ENCODE peak calls at places on chromosomes 6 and 20, in eight cellular contexts. Z is neuronal stem cell, B is endothelial cell of umbilical vein, C is H9, O is GM23248, F is HepG2, K is PC-3, W is GM12878. N is an unnamed sample.

GRCh38 chr6:34383171-34383631 is 9.3 kb downstream of the NUDT3 start:
- DNase-seq in F (peak), K (no peak), O (peak), Z (no peak), W (no peak), B (no peak), C (no peak), N (peak)

GRCh38 chr6:41659935-41660334 is 21.7 kb downstream of the MDFI start:
- DNase-seq in O (no peak), Z (no peak), W (no peak), K (no peak), F (no peak), B (no peak), C (no peak), N (no peak)

GRCh38 chr6:33620158-33620583 is 951 bp upstream of the ITPR3 start:
- DNase-seq in O (peak), Z (no peak), B (peak), K (peak), C (peak), W (no peak), F (no peak), N (no peak)

GRCh38 chr6:36679043-36679821 is 718 bp downstream of the CDKN1A start:
- DNase-seq in W (no peak), B (peak), F (peak), C (no peak), O (peak), Z (peak), K (peak), N (peak)

GRCh38 chr20:46350986-46351267 is 42.6 kb upstream of the CDH22 start:
- DNase-seq in W (no peak), K (no peak), F (no peak), O (no peak), B (no peak), C (peak), Z (peak), N (no peak)

GRCh38 chr20:53679597-53680309 is 86.1 kb upstream of the ZNF217 start:
- DNase-seq in K (no peak), W (no peak), C (no peak), O (no peak), Z (no peak), B (no peak), F (peak), N (no peak)

GRCh38 chr20:7085448-7085847 is 318.0 kb downstream of the BMP2 start:
- DNase-seq in B (peak), K (no peak), W (no peak), Z (no peak), O (no peak), F (no peak), C (no peak), N (peak)

GRCh38 chr6:82144852-82145332 is 102.7 kb downstream of the IBTK start:
- DNase-seq in K (peak), F (peak), B (peak), Z (no peak), C (no peak), O (peak), W (no peak), N (peak)

GRCh38 chr6:159970659-159971063 is 1.8 kb downstream of the IGF2R start:
- DNase-seq in K (no peak), Z (no peak), O (no peak), F (no peak), C (no peak), W (no peak), B (no peak), N (no peak)

GRCh38 chr20:48638546-48638945 is 189.3 kb downstream of the PREX1 start:
- DNase-seq in W (no peak), B (peak), O (peak), Z (no peak), K (peak), C (no peak), F (no peak), N (peak)

GRCh38 chr20:32535316-32535952 is 49.7 kb downstream of the NOL4L start:
- DNase-seq in O (no peak), W (no peak), C (no peak), Z (no peak), B (no peak), K (no peak), F (no peak), N (no peak)

GRCh38 chr20:32538526-32538918 is 46.6 kb downstream of the NOL4L start:
- DNase-seq in F (no peak), K (no peak), B (no peak), Z (no peak), W (no peak), C (peak), O (peak), N (no peak)

GRCh38 chr20:32535953-32536823 is 48.9 kb downstream of the NOL4L start:
- DNase-seq in B (no peak), C (peak), W (no peak), F (peak), O (peak), Z (peak), K (peak), N (no peak)

GRCh38 chr20:32537657-32538525 is 47.2 kb downstream of the NOL4L start:
- DNase-seq in O (no peak), K (no peak), Z (no peak), C (peak), B (no peak), W (no peak), F (no peak), N (no peak)

DNA sequence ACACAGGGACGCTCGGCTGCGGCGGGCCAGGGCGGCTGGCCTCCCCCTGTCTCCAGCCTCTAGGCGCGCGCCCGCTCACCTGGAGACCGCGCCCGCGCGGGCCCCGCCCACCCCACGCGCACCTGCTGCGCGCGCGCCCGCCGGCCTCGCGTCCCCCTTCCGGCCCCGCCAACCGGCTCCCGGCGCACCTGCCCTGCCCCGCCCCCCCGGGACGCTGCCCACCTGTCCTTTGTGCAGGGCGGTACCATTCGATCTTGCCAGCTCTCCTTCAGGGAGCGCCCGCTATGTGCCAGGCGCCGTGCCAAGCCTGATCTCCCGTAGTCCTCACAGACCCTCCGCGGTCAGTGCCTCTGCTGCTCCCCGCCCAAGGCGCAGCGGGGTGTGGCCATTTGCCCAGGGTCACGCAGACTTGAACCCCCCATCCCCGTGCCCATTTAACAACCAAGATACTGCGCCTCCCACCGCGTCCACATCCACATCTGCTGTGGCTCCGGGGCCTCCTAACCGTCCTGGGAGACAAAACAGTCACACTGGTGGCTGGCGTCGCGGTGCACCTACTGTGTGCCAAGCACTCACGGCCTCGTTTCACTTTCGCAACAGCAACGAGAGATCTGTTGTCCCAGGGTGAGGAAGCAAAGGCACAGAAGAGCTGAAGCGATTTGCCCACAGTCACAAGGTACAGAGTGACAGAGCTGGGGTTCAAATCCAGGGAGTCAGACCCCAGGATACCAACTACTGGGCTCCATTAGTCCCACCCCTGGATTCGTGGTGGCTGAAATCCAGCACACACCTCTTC is 48.1 kb downstream of the NOL4L start:
- DNase-seq in O (no peak), K (peak), C (no peak), W (no peak), F (no peak), B (no peak), Z (no peak), N (no peak)
- H3K4me2 ChIP-seq in O (no peak), K (peak), C (peak), W (peak), F (peak), B (peak), Z (peak), N (no peak)

DNA sequence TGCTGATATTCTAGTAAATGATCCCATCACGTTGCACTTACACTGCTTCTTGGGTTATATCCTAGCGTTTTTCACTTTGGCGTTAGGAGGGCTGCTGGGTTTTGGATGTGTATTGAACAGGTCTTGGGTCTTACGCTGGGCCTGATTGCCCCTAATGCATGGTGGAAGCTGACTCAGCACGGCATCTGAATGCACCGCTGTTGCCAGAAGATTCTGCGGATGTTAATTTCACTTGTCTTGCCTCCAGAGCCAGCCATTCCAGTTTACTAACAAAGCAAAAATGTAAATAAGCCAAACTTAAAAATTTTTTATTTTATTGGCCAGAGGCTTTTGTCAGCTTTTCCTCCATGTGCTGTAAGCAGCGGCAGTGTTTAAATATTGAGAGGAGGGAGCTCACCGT is 233.5 kb downstream of the TMEM242 start:
- DNase-seq in K (no peak), C (peak), F (no peak), B (no peak), Z (no peak), W (no peak), O (peak), N (no peak)
- H3K4me2 ChIP-seq in K (no peak), C (no peak), F (no peak), B (no peak), Z (no peak), W (no peak), O (peak), N (peak)

GRCh38 chr20:2873747-2874041 is 413 bp downstream of the PTPRA start:
- DNase-seq in C (peak), K (peak), W (no peak), Z (peak), B (peak), F (peak), O (peak), N (no peak)
- H3K4me2 ChIP-seq in C (peak), K (peak), W (peak), Z (peak), B (peak), F (peak), O (peak), N (peak)

GRCh38 chr6:108133594-108134179 is 32.1 kb upstream of the NR2E1 start:
- DNase-seq in Z (peak), K (peak), C (peak), O (peak), F (peak), B (peak), W (no peak), N (peak)

GRCh38 chr6:108132863-108133262 is 33.0 kb upstream of the NR2E1 start:
- DNase-seq in W (no peak), K (no peak), Z (no peak), C (no peak), O (no peak), F (no peak), B (no peak), N (no peak)

DNA sequence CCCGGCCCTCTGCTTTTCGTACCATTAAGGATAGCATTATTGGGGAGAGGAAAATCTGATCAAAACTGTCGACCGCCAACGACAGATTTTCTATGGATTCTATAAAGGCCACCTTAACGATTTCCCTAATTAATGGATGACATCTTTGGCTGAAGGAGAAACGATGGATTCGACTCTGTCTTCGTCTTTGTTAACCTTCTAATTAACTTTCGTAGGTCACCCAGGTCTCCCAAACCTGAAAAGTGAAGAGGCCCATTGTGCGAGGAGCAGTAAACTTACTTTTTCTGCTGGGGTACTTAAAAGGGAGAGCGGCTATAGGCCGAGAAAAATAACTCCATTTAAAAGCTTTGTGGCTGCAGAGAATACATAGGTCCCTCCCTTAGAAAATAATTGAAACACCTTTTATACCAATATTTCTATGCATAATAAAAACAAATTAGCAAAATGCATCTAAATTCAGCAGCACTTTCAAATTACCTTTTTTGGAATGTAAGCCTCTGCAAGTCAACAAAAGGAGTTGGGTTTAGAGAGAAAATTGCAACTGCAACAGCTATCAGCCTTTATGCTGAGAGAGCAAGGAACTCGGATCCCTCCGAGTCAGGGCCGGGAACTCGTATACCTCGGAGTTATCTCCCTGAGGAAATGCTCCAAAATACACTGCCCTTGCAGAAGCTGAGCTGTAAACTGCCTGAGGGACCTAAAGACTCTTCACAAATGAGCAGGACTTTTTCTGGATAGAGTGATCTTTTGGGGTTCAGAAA is 31.4 kb upstream of the NR2E1 start:
- DNase-seq in B (no peak), C (peak), O (no peak), W (no peak), Z (peak), F (no peak), K (no peak), N (no peak)
- H3K4me2 ChIP-seq in B (peak), C (peak), O (peak), W (no peak), Z (peak), F (peak), K (peak), N (peak)

GRCh38 chr20:16556299-16556698 is 16.9 kb downstream of the KIF16B start:
- DNase-seq in Z (no peak), W (no peak), C (no peak), B (no peak), K (peak), F (no peak), O (peak), N (no peak)
- H3K4me2 ChIP-seq in Z (no peak), W (no peak), C (no peak), B (no peak), K (peak), F (no peak), O (no peak), N (peak)

N was measured in fibroblast of lung.